ENCODE peak calls at places on chromosomes 4 and X, in five cellular contexts. Z, T, M, B and V are unnamed samples.

GRCh38 chr4:118833192-118833820 is 2.6 kb downstream of the SEC24D start:
- DNase-seq in Z (no peak), B (no peak), T (no peak), M (no peak), V (no peak)

GRCh38 chr4:185359767-185360446 is 35.8 kb downstream of the LRP2BP start:
- DNase-seq in B (peak; percentile 27), T (no peak), M (peak; percentile 67), Z (no peak), V (no peak)

GRCh38 chrX:108186811-108187210 is 95.2 kb downstream of the ATG4A start:
- DNase-seq in M (peak; percentile 75), T (no peak), Z (no peak), B (no peak), V (no peak)

GRCh38 chr4:88077911-88078310 is 70.5 kb downstream of the PKD2 start:
- DNase-seq in Z (no peak), B (no peak), M (no peak), T (no peak), V (no peak)

GRCh38 chr4:121252224-121252806 is 88.2 kb upstream of the TNIP3 start:
- DNase-seq in T (peak; percentile 65), B (peak; percentile 54), Z (peak; percentile 78), M (peak; percentile 73), V (peak; percentile 25)

GRCh38 chr4:149120331-149121014 is 678.3 kb upstream of the NR3C2 start:
- DNase-seq in M (peak; percentile 11), Z (no peak), T (no peak), B (no peak), V (no peak)

GRCh38 chrX:70769659-70770232 is 138.8 kb downstream of the TEX11 start:
- DNase-seq in M (peak; percentile 10), B (no peak), Z (no peak), T (no peak), V (no peak)

GRCh38 chr4:157824006-157824405 is 348.8 kb downstream of the GASK1B start:
- DNase-seq in Z (no peak), B (peak; percentile 58), M (no peak), T (no peak), V (no peak)

GRCh38 chr4:168887809-168888208 is 122.2 kb downstream of the CBR4 start:
- DNase-seq in B (no peak), M (no peak), Z (no peak), T (no peak), V (no peak)

GRCh38 chrX:482702-483203 is 96.0 kb upstream of the PPP2R3B start:
- DNase-seq in M (no peak), Z (no peak), T (no peak), B (no peak), V (no peak)

GRCh38 chrX:109826954-109827708 is 94.1 kb upstream of the ACSL4 start:
- DNase-seq in Z (no peak), M (peak; percentile 89), T (no peak), B (peak; percentile 78), V (no peak)

GRCh38 chrX:123818243-123818642 is 41.6 kb upstream of the XIAP start:
- DNase-seq in T (no peak), Z (no peak), M (peak; percentile 58), B (peak; percentile 73), V (no peak)

GRCh38 chrX:109714340-109714958 is 18.6 kb downstream of the ACSL4 start:
- DNase-seq in T (no peak), B (peak; percentile 7), Z (no peak), M (peak; percentile 78), V (no peak)

GRCh38 chrX:47643926-47644325 is 6.4 kb downstream of the ELK1 start:
- DNase-seq in Z (no peak), T (no peak), M (peak; percentile 58), B (no peak), V (no peak)

GRCh38 chrX:86946569-86946968 is 571.0 kb upstream of the KLHL4 start:
- DNase-seq in B (no peak), T (no peak), Z (peak; percentile 31), M (peak; percentile 37), V (no peak)

GRCh38 chrX:56792270-56793111 is 63.4 kb downstream of the NBDY start:
- DNase-seq in T (no peak), B (no peak), M (no peak), Z (no peak), V (no peak)

GRCh38 chr4:81827568-81828202 is 356.0 kb upstream of the RASGEF1B start:
- DNase-seq in Z (no peak), M (no peak), T (no peak), B (no peak), V (no peak)

GRCh38 chrX:9890541-9891200 is 76.5 kb upstream of the CLDN34 start:
- DNase-seq in B (no peak), Z (no peak), M (no peak), T (no peak), V (no peak)

GRCh38 chr4:136803430-136803829 is 728.9 kb downstream of the PCDH18 start:
- DNase-seq in M (no peak), B (no peak), T (no peak), Z (no peak), V (no peak)

GRCh38 chrX:68932611-68933010 is 103.8 kb downstream of the EFNB1 start:
- DNase-seq in M (no peak), Z (no peak), T (no peak), B (peak; percentile 23), V (no peak)

GRCh38 chr4:184457530-184458249 is 16.7 kb downstream of the IRF2 start:
- DNase-seq in M (no peak), B (no peak), Z (no peak), T (no peak), V (no peak)

GRCh38 chr4:142095886-142096605 is 459.7 kb downstream of the IL15 start:
- DNase-seq in Z (no peak), T (no peak), B (no peak), M (peak; percentile 41), V (no peak)

GRCh38 chrX:119685225-119686066 is 7.5 kb downstream of the SEPTIN6 start:
- DNase-seq in B (peak; percentile 37), M (peak; percentile 58), Z (no peak), T (no peak), V (no peak)

GRCh38 chrX:129780441-129781105 is 824 bp downstream of the SASH3 start:
- DNase-seq in M (no peak), Z (no peak), T (no peak), B (no peak), V (no peak)
- H2BK12ac ChIP-seq in M (no peak overlapping the region), Z (no peak overlapping the region), T (no peak overlapping the region), B (no peak overlapping the region), V (no peak overlapping the region)

GRCh38 chrX:39730671-39731389 is 366.9 kb downstream of the BCOR start:
- DNase-seq in T (peak; percentile 92), M (peak; percentile 94), B (peak; percentile 43), Z (peak; percentile 21), V (peak; percentile 60)

GRCh38 chrX:39733745-39734144 is 364.0 kb downstream of the BCOR start:
- DNase-seq in T (no peak), B (no peak), Z (no peak), M (no peak), V (no peak)

GRCh38 chrX:39731390-39731680 is 366.4 kb downstream of the BCOR start:
- DNase-seq in Z (no peak), B (no peak), T (no peak), M (no peak), V (no peak)

GRCh38 chrX:39729834-39730670 is 367.7 kb downstream of the BCOR start:
- DNase-seq in B (no peak), T (peak; percentile 75), M (peak; percentile 37), Z (peak; percentile 14), V (peak; percentile 51)

GRCh38 chrX:39731735-39732134 is 366.0 kb downstream of the BCOR start:
- DNase-seq in M (peak; percentile 9), B (no peak), Z (no peak), T (no peak), V (no peak)
- H2BK12ac ChIP-seq in M (no peak overlapping the region), B (no peak overlapping the region), Z (no peak overlapping the region), T (no peak overlapping the region), V (no peak overlapping the region)

DNA sequence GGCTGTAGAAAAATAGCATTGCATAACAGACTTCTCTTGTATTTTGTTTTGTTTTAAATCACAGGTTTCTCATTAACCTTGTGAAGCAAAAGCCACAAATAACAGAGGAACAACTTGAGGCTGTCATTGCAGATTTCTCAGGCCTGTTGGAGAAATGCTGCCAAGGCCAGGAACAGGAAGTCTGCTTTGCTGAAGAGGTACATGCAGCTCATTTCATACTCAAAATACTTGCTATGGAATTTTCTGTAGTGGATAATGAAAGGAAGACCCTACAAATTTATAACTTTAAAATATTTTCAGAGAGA is 17.6 kb downstream of the AFP start:
- DNase-seq in B (no peak), Z (no peak), T (no peak), M (no peak), V (no peak)
- H2BK12ac ChIP-seq in B (no peak overlapping the region), Z (no peak overlapping the region), T (no peak overlapping the region), M (no peak overlapping the region), V (peak overlapping the region; percentile 69)

GRCh38 chr4:178423366-178423765 is 981.1 kb upstream of the AGA start:
- DNase-seq in T (no peak), B (no peak), Z (no peak), M (no peak), V (no peak)
- H2BK12ac ChIP-seq in T (no peak overlapping the region), B (no peak overlapping the region), Z (no peak overlapping the region), M (no peak overlapping the region), V (no peak overlapping the region)